ENCODE peak calls at places on chromosomes 13 and 19, in eight cellular contexts. F is substantia nigra, Z is heart right ventricle, V is GM23248, K is A549, R is aorta, P is neuronal stem cell, B is thoracic aorta. L is an unnamed sample.

GRCh38 chr19:49475191-49475932 is 1.3 kb downstream of the FLT3LG start:
- DNase-seq in B (no peak), R (no peak), Z (no peak), F (no peak), V (peak; percentile 46), K (no peak), P (no peak), L (no peak)

GRCh38 chr19:7637374-7638256 is 705 bp downstream of the STXBP2 start:
- DNase-seq in R (peak; percentile 73), V (no peak), K (peak; percentile 25), F (peak; percentile 35), P (no peak), Z (no peak), B (no peak), L (no peak)

GRCh38 chr19:44712864-44713515 is 14.0 kb downstream of the CEACAM16 start:
- DNase-seq in F (no peak), K (no peak), P (no peak), Z (no peak), B (no peak), R (no peak), V (peak; percentile 23), L (no peak)

GRCh38 chr19:1243768-1244692 is 2.5 kb downstream of the ATP5F1D start:
- DNase-seq in F (peak; percentile 83), R (peak; percentile 93), P (no peak), Z (peak; percentile 89), V (peak; percentile 94), B (no peak), K (peak; percentile 79), L (peak; percentile 94)

GRCh38 chr19:41016488-41017071 is 25.5 kb downstream of the CYP2B6 start:
- DNase-seq in R (no peak), Z (no peak), V (no peak), B (no peak), P (no peak), K (no peak), F (no peak), L (no peak)

GRCh38 chr13:80458546-80458945 is 117.6 kb upstream of the SPRY2 start:
- DNase-seq in F (no peak), R (no peak), Z (no peak), P (no peak), B (no peak), K (no peak), V (no peak), L (peak; percentile 46)

GRCh38 chr13:28761586-28761985 is 42.8 kb upstream of the SLC46A3 start:
- DNase-seq in F (no peak), P (no peak), K (no peak), R (no peak), Z (no peak), B (no peak), V (peak; percentile 36), L (no peak)

GRCh38 chr13:34174671-34175145 is 356.8 kb downstream of the RFC3 start:
- DNase-seq in P (no peak), K (no peak), B (no peak), R (no peak), V (peak; percentile 50), F (no peak), Z (no peak), L (no peak)

GRCh38 chr13:27541386-27541785 is 78.9 kb downstream of the LNX2 start:
- DNase-seq in K (no peak), V (no peak), F (no peak), Z (no peak), B (no peak), R (no peak), P (no peak), L (no peak)

GRCh38 chr19:58227964-58228583 is 640 bp upstream of the ZNF544 start:
- DNase-seq in F (no peak), Z (no peak), K (no peak), B (no peak), V (no peak), R (no peak), P (peak; percentile 29), L (no peak)

GRCh38 chr19:17328517-17329060 is 6.1 kb downstream of the ANO8 start:
- DNase-seq in P (no peak), K (no peak), Z (no peak), V (no peak), F (no peak), R (no peak), B (no peak), L (no peak)

GRCh38 chr13:113815151-113816058 is 48.5 kb downstream of the GAS6 start:
- DNase-seq in P (no peak), B (no peak), R (no peak), V (no peak), Z (peak; percentile 34), K (no peak), F (no peak), L (peak; percentile 34)

GRCh38 chr13:84439108-84439507 is 556.8 kb upstream of the SLITRK1 start:
- DNase-seq in B (no peak), Z (no peak), R (no peak), F (no peak), V (peak; percentile 46), K (no peak), P (no peak), L (peak; percentile 11)

GRCh38 chr19:16462757-16463250 is 9.0 kb downstream of the EPS15L1 start:
- DNase-seq in B (no peak), F (no peak), P (no peak), R (no peak), K (no peak), Z (no peak), V (peak; percentile 68), L (no peak)

GRCh38 chr13:48896312-48896711 is 79.4 kb upstream of the FNDC3A start:
- DNase-seq in V (peak; percentile 45), B (no peak), Z (no peak), P (no peak), R (no peak), K (no peak), F (no peak), L (no peak)

GRCh38 chr13:48891586-48891985 is 84.1 kb upstream of the FNDC3A start:
- DNase-seq in Z (no peak), B (no peak), R (no peak), F (no peak), V (peak; percentile 68), K (no peak), P (no peak), L (no peak)

GRCh38 chr13:48890386-48890785 is 85.3 kb upstream of the FNDC3A start:
- DNase-seq in K (no peak), R (no peak), Z (no peak), F (no peak), P (no peak), V (peak; percentile 58), B (no peak), L (no peak)

GRCh38 chr13:48888613-48889012 is 87.1 kb upstream of the FNDC3A start:
- DNase-seq in P (no peak), R (no peak), K (no peak), Z (no peak), V (no peak), F (no peak), B (no peak), L (no peak)

GRCh38 chr13:48892311-48892710 is 83.4 kb upstream of the FNDC3A start:
- DNase-seq in V (peak; percentile 95), R (no peak), B (no peak), Z (no peak), K (peak; percentile 36), P (no peak), F (no peak), L (peak; percentile 11)
- H3K27ac ChIP-seq in V (peak overlapping the region; percentile 61), R (no peak overlapping the region), B (peak overlapping the region; percentile 48), Z (no peak overlapping the region), K (peak overlapping the region; percentile 84), P (no peak overlapping the region), F (no peak overlapping the region), L (no peak overlapping the region)

DNA sequence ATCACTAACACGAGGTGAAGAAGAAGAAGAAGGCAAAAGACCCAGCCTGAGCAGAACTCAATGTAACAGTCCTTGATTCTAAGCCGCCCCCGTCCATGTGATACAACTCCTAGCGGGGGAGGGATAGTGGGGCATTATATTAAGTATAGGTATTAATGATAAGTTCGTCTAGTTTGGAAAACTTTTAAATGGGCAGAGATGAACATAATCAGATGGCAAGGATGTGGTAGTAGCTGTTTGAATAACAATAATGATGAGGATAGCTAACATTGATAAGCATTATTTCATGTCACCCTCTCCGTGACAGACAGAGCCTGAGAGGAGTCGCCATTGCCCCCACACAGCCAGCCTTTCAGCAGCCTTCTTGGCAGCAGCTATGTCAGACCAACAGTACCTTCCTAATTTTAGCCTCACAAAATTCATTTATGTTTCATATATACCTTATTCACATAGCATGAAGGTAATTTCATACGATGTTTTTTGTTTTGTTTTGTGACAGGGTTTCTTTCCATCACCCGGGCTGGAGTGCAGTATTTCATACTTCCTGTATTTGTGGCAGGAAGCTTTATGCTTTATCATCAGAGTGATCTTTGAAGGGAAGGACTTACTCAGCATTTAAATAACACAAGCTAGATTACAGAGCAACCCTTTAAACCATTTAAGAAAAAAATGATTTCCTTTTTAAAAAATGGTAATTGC is 64.4 kb upstream of the NPAS1 start:
- DNase-seq in K (no peak), Z (no peak), B (no peak), V (peak; percentile 74), R (no peak), P (no peak), F (no peak), L (peak; percentile 40)
- H3K27ac ChIP-seq in K (peak overlapping the region; percentile 49), Z (no peak overlapping the region), B (no peak overlapping the region), V (peak overlapping the region; percentile 81), R (no peak overlapping the region), P (no peak overlapping the region), F (peak overlapping the region; percentile 60), L (peak overlapping the region; percentile 20)

DNA sequence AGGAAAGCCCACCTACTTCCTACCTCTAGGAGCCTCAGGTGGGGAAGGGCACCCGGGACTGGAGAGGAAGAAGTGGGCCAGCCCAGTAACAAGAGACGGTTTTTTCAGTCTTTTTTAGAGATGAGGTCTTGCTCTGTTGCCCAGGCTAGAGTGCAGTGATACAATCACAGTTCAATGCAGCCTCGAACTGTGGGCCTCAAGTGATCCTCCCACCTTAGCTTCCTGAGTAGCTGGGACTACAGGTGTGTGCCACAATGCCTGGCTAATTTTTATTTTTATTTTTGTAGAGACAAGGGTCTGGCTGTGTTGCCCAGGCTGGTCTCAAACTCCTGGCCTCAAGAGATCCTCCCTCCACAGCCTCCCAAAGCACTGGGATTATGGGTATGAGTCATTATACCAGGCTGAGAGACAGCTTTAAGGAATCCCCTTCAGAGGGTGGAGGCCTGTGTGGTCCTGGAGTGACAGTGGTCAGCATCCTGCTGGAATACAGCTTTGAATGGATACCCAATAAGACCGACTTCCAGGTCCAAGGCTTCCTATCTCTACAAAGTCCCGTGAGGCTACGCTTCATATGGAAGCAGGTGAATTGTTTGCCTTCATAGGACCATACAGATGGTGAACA is 63.0 kb downstream of the SLC15A1 start:
- DNase-seq in F (no peak), R (no peak), Z (no peak), P (no peak), B (no peak), K (no peak), V (no peak), L (no peak)
- H3K27ac ChIP-seq in F (no peak overlapping the region), R (no peak overlapping the region), Z (no peak overlapping the region), P (no peak overlapping the region), B (no peak overlapping the region), K (no peak overlapping the region), V (no peak overlapping the region), L (no peak overlapping the region)

DNA sequence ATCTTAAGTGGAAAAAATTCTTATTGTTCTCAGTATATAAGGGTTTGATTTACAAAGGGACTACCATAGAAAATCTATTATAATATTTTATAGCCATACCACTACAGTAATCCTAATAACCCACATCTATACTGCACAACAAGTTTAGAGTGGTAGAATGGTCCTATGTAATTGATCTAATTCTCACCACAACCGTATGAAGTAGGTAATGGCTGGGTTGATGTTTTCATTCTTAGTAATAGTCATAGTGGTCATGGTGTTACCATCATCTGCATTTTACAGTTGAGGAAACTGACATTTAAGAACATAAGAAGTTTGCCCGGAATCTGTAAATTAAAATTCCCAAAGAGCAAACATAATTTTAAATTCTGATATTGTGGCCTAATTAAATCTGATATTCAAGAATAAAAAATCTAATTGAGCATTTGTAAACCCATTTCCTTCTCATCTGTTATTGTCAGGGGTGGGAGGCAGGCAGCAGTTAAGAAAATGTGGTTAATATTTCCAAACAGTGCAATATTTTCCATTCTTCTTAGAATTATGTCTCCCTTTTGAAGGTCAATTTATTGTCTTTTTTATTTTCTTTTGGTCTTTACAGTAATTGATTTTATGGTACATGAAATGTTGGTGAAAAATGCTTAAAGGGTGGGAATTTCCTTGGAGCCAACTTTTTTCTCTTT is 65.6 kb downstream of the DHRS12 start:
- DNase-seq in B (no peak), F (no peak), P (no peak), V (no peak), Z (no peak), K (no peak), R (no peak), L (no peak)
- H3K27ac ChIP-seq in B (no peak overlapping the region), F (no peak overlapping the region), P (no peak overlapping the region), V (no peak overlapping the region), Z (no peak overlapping the region), K (no peak overlapping the region), R (no peak overlapping the region), L (no peak overlapping the region)

L was measured in A673.